ENCODE peak calls at places on chromosome 14, in five cellular contexts. M is tibial artery; G is HS-5; L is NCI-H1092; E is stimulated activated naive CD4-positive, alpha-beta T cell. Q is an unnamed sample.

GRCh38 chr14:37842106-37842505 is 246.7 kb downstream of the TTC6 start:
- DNase-seq in M (no peak), G (no peak), L (no peak), E (no peak), Q (no peak)

GRCh38 chr14:72907886-72908285 is 14.0 kb upstream of the DPF3 start:
- DNase-seq in M (no peak), G (no peak), L (no peak), E (no peak), Q (no peak)

GRCh38 chr14:54366726-54367707 is 29.8 kb upstream of the CDKN3 start:
- DNase-seq in M (no peak), G (peak), L (peak), E (no peak), Q (no peak)

GRCh38 chr14:24224618-24225071 is 7.5 kb downstream of the NEDD8 start:
- DNase-seq in M (peak), G (peak), L (no peak), E (no peak), Q (no peak)

GRCh38 chr14:105508069-105508468 is 17.0 kb downstream of the TEDC1 start:
- DNase-seq in M (peak), G (no peak), L (no peak), E (no peak), Q (no peak)

GRCh38 chr14:69093551-69094421 is 59.1 kb downstream of the DCAF5 start:
- DNase-seq in M (no peak), G (no peak), L (no peak), E (no peak), Q (no peak)

GRCh38 chr14:29814153-29815057 is 113.2 kb downstream of the PRKD1 start:
- DNase-seq in M (no peak), G (no peak), L (peak), E (no peak), Q (no peak)

GRCh38 chr14:95314609-95315008 is 5.1 kb downstream of the CLMN start:
- DNase-seq in M (no peak), G (no peak), L (no peak), E (no peak), Q (no peak)

GRCh38 chr14:60085085-60085484 is 6.6 kb upstream of the PCNX4 start:
- DNase-seq in M (no peak), G (no peak), L (no peak), E (no peak), Q (no peak)

GRCh38 chr14:74251546-74252030 is 12.3 kb downstream of the VSX2 start:
- DNase-seq in M (peak), G (no peak), L (peak), E (peak), Q (peak)

GRCh38 chr14:40053396-40053795 is 621.2 kb upstream of the FBXO33 start:
- DNase-seq in M (no peak), G (no peak), L (no peak), E (no peak), Q (no peak)

Q was measured in tibial nerve.